ENCODE peak calls at places on chromosomes 3 and 15, in six cellular contexts. One of them, this sample, is unnamed.

GRCh38 chr15:40255033-40255432 is 16.2 kb downstream of the PAK6 start:
- DNase-seq in ovary: no peak
- DNase-seq in Daoy: no peak
- DNase-seq in NCI-H1092 treated with DMSO at 0.1 percent for 48 hours: no peak
- DNase-seq in substantia nigra: no peak
- DNase-seq in head of caudate nucleus: no peak
- DNase-seq in this sample: no peak

GRCh38 chr15:90160781-90161727 is 40.1 kb upstream of the SEMA4B start:
- DNase-seq in ovary: no peak
- DNase-seq in Daoy: no peak
- DNase-seq in NCI-H1092 treated with DMSO at 0.1 percent for 48 hours: peak; percentile 60
- DNase-seq in substantia nigra: no peak
- DNase-seq in head of caudate nucleus: no peak
- DNase-seq in this sample: no peak

GRCh38 chr3:134294302-134294925 is 43.8 kb upstream of the RYK start:
- DNase-seq in ovary: no peak
- DNase-seq in Daoy: peak; percentile 27
- DNase-seq in NCI-H1092 treated with DMSO at 0.1 percent for 48 hours: no peak
- DNase-seq in substantia nigra: no peak
- DNase-seq in head of caudate nucleus: no peak
- DNase-seq in this sample: no peak

GRCh38 chr3:53215816-53216215 is 40.0 kb downstream of the TKT start:
- DNase-seq in ovary: no peak
- DNase-seq in Daoy: no peak
- DNase-seq in NCI-H1092 treated with DMSO at 0.1 percent for 48 hours: no peak
- DNase-seq in substantia nigra: no peak
- DNase-seq in head of caudate nucleus: no peak
- DNase-seq in this sample: no peak

GRCh38 chr15:46732060-46732459 is 985.2 kb upstream of the SEMA6D start:
- DNase-seq in ovary: no peak
- DNase-seq in Daoy: no peak
- DNase-seq in NCI-H1092 treated with DMSO at 0.1 percent for 48 hours: no peak
- DNase-seq in substantia nigra: no peak
- DNase-seq in head of caudate nucleus: no peak
- DNase-seq in this sample: no peak

GRCh38 chr3:52690560-52690959 is 4.7 kb downstream of the GNL3 start:
- DNase-seq in ovary: no peak
- DNase-seq in Daoy: no peak
- DNase-seq in NCI-H1092 treated with DMSO at 0.1 percent for 48 hours: no peak
- DNase-seq in substantia nigra: no peak
- DNase-seq in head of caudate nucleus: no peak
- DNase-seq in this sample: no peak

GRCh38 chr3:152961323-152961722 is 126.4 kb downstream of the P2RY1 start:
- DNase-seq in ovary: no peak
- DNase-seq in Daoy: no peak
- DNase-seq in NCI-H1092 treated with DMSO at 0.1 percent for 48 hours: no peak
- DNase-seq in substantia nigra: no peak
- DNase-seq in head of caudate nucleus: no peak
- DNase-seq in this sample: no peak

GRCh38 chr15:50055333-50056278 is 63.4 kb downstream of the ATP8B4 start:
- DNase-seq in ovary: no peak
- DNase-seq in Daoy: no peak
- DNase-seq in NCI-H1092 treated with DMSO at 0.1 percent for 48 hours: no peak
- DNase-seq in substantia nigra: no peak
- DNase-seq in head of caudate nucleus: no peak
- DNase-seq in this sample: no peak

GRCh38 chr3:3200632-3201212 is 21.2 kb upstream of the CRBN start:
- DNase-seq in ovary: peak; percentile 24
- DNase-seq in Daoy: peak; percentile 8
- DNase-seq in NCI-H1092 treated with DMSO at 0.1 percent for 48 hours: peak; percentile 42
- DNase-seq in substantia nigra: no peak
- DNase-seq in head of caudate nucleus: peak; percentile 45
- DNase-seq in this sample: peak; percentile 15

This sample was measured in NCI-H2227 treated with DMSO at 0.1 percent for 48 hours.